ENCODE peak calls at places on chromosomes 3 and 15, in eight cellular contexts. Q is pancreas, Y is Karpas-422, E is mammary epithelial cell, X is Panc1, K is sigmoid colon, M is HCT116, N is lower lobe of right lung. J is an unnamed sample.

GRCh38 chr15:29920515-29920914 is 98.2 kb upstream of the TJP1 start:
- DNase-seq in Q (peak; percentile 63), Y (no peak), E (peak; percentile 86), X (no peak), K (no peak), M (peak; percentile 68), N (peak; percentile 64), J (no peak)

GRCh38 chr15:75647370-75648155 is at the start of gene SNX33:
- DNase-seq in Q (peak; percentile 84), Y (no peak), E (peak; percentile 84), X (no peak), K (peak; percentile 94), M (no peak), N (peak; percentile 86), J (peak; percentile 92)

GRCh38 chr3:111737056-111737711 is 121.9 kb upstream of the PHLDB2 start:
- DNase-seq in Q (peak; percentile 31), Y (no peak), E (no peak), X (no peak), K (no peak), M (no peak), N (no peak), J (no peak)

GRCh38 chr15:41971893-41972340 is 440 bp downstream of the EHD4 start:
- DNase-seq in Q (peak; percentile 51), Y (no peak), E (no peak), X (no peak), K (no peak), M (no peak), N (no peak), J (peak; percentile 56)

GRCh38 chr3:60086811-60087210 is 1037.0 kb upstream of the CFAP20DC start:
- DNase-seq in Q (no peak), Y (no peak), E (peak; percentile 16), X (no peak), K (no peak), M (peak; percentile 32), N (no peak), J (no peak)

GRCh38 chr15:35293353-35294130 is 208.4 kb upstream of the NANOGP8 start:
- DNase-seq in Q (no peak), Y (no peak), E (peak; percentile 42), X (no peak), K (no peak), M (peak; percentile 86), N (no peak), J (peak; percentile 38)

GRCh38 chr15:74461847-74462511 is 1.0 kb upstream of the UBL7 start:
- DNase-seq in Q (no peak), Y (peak; percentile 45), E (no peak), X (no peak), K (no peak), M (no peak), N (no peak), J (peak; percentile 29)

GRCh38 chr3:154745925-154746324 is 315.9 kb upstream of the GPR149 start:
- DNase-seq in Q (no peak), Y (no peak), E (no peak), X (no peak), K (no peak), M (no peak), N (no peak), J (no peak)

GRCh38 chr3:14441240-14441919 is 39.0 kb downstream of the SLC6A6 start:
- DNase-seq in Q (no peak), Y (no peak), E (peak; percentile 34), X (no peak), K (no peak), M (no peak), N (no peak), J (peak; percentile 33)

GRCh38 chr3:31770822-31771326 is 210.2 kb downstream of the OSBPL10 start:
- DNase-seq in Q (no peak), Y (no peak), E (peak; percentile 34), X (no peak), K (no peak), M (no peak), N (no peak), J (peak; percentile 23)

GRCh38 chr3:20154928-20155327 is 31.1 kb downstream of the SGO1 start:
- DNase-seq in Q (no peak), Y (no peak), E (no peak), X (no peak), K (no peak), M (no peak), N (no peak), J (no peak)

GRCh38 chr3:17469520-17469919 is 272.9 kb downstream of the TBC1D5 start:
- DNase-seq in Q (no peak), Y (no peak), E (no peak), X (no peak), K (no peak), M (no peak), N (no peak), J (peak; percentile 10)

GRCh38 chr15:63052128-63052826 is 9.7 kb downstream of the TPM1 start:
- DNase-seq in Q (no peak), Y (no peak), E (no peak), X (no peak), K (no peak), M (no peak), N (no peak), J (no peak)

GRCh38 chr3:52682016-52682415 is 3.7 kb downstream of the PBRM1 start:
- DNase-seq in Q (no peak), Y (no peak), E (peak; percentile 69), X (no peak), K (no peak), M (peak; percentile 38), N (no peak), J (peak; percentile 81)

GRCh38 chr3:109351231-109351630 is 13.9 kb upstream of the DPPA4 start:
- DNase-seq in Q (no peak), Y (no peak), E (no peak), X (no peak), K (no peak), M (no peak), N (no peak), J (no peak)

GRCh38 chr3:161454615-161455014 is 42.0 kb upstream of the OTOL1 start:
- DNase-seq in Q (no peak), Y (no peak), E (no peak), X (no peak), K (no peak), M (no peak), N (no peak), J (no peak)

GRCh38 chr15:67303490-67304363 is 49.1 kb downstream of the IQCH start:
- DNase-seq in Q (peak; percentile 17), Y (peak; percentile 61), E (peak; percentile 23), X (peak; percentile 10), K (no peak), M (peak; percentile 42), N (no peak), J (peak; percentile 41)

GRCh38 chr15:77944002-77944867 is 133.3 kb downstream of the TBC1D2B start:
- DNase-seq in Q (peak; percentile 82), Y (peak; percentile 43), E (peak; percentile 52), X (no peak), K (peak; percentile 93), M (peak; percentile 13), N (peak; percentile 90), J (peak; percentile 73)

GRCh38 chr15:100115711-100116090 is 226.1 kb downstream of the ADAMTS17 start:
- DNase-seq in Q (no peak), Y (no peak), E (peak; percentile 58), X (no peak), K (no peak), M (no peak), N (no peak), J (no peak)

GRCh38 chr3:107117922-107118576 is 259.2 kb upstream of the CCDC54 start:
- DNase-seq in Q (no peak), Y (peak; percentile 72), E (peak; percentile 41), X (peak; percentile 10), K (no peak), M (peak; percentile 59), N (no peak), J (peak; percentile 89)

GRCh38 chr3:156605686-156606605 is 51.0 kb upstream of the SSR3 start:
- DNase-seq in Q (peak; percentile 31), Y (no peak), E (peak; percentile 40), X (no peak), K (peak; percentile 71), M (no peak), N (peak; percentile 86), J (peak; percentile 86)

GRCh38 chr3:50554553-50554952 is 13.0 kb downstream of the C3orf18 start:
- DNase-seq in Q (no peak), Y (no peak), E (no peak), X (no peak), K (no peak), M (no peak), N (no peak), J (no peak)

GRCh38 chr3:140152851-140153640 is 218.1 kb downstream of the CLSTN2 start:
- DNase-seq in Q (no peak), Y (no peak), E (no peak), X (no peak), K (no peak), M (no peak), N (peak; percentile 48), J (no peak)

GRCh38 chr15:81309647-81310460 is 14.1 kb downstream of the STARD5 start:
- DNase-seq in Q (no peak), Y (no peak), E (no peak), X (no peak), K (no peak), M (no peak), N (no peak), J (no peak)
- H3K36me3 ChIP-seq in Q (peaks cover 13% of the 10 kb centered on the region), Y (no peaks in the 10 kb centered on the region), E (peaks cover 10% of the 10 kb centered on the region), X (no peaks in the 10 kb centered on the region), K (no peaks in the 10 kb centered on the region), M (no peaks in the 10 kb centered on the region), N (peaks cover 66% of the 10 kb centered on the region), J (peaks cover 9% of the 10 kb centered on the region)

GRCh38 chr3:194474675-194475074 is 12.1 kb downstream of the ATP13A3 start:
- DNase-seq in Q (no peak), Y (no peak), E (no peak), X (no peak), K (no peak), M (no peak), N (no peak), J (peak; percentile 28)
- H3K4me1 ChIP-seq in Q (peaks cover 17% of the 10 kb centered on the region), Y (peaks cover 73% of the 10 kb centered on the region), E (peaks cover 6% of the 10 kb centered on the region), X (peaks cover 9% of the 10 kb centered on the region), K (peaks cover 5% of the 10 kb centered on the region), M (no peaks in the 10 kb centered on the region), N (peaks cover 5% of the 10 kb centered on the region), J (peaks cover 56% of the 10 kb centered on the region)

DNA sequence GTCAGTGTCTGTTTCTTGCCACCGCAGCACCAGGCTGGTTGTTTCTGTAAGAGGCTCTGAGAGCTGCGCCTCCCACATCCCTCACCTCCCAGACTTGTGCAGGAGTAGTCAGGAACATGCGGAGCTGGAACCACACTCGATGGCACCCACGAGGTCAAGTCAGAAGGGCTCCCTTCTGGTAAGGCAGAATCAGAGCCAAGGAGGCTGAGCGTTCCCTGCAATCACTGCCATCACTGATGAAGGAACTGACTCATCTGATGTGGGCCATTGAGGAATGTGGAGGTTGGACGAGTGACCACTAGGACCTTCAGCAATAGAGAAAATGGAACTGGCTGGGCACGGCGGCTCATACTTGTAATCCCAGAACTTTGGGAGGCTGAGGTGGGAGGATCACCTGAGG is 35.7 kb upstream of the BLM start:
- DNase-seq in Q (no peak), Y (no peak), E (peak; percentile 80), X (no peak), K (peak; percentile 65), M (no peak), N (no peak), J (peak; percentile 67)
- H3K36me3 ChIP-seq in Q (no peaks in the 10 kb centered on the region), Y (no peaks in the 10 kb centered on the region), E (no peaks in the 10 kb centered on the region), X (no peaks in the 10 kb centered on the region), K (no peaks in the 10 kb centered on the region), M (no peaks in the 10 kb centered on the region), N (no peaks in the 10 kb centered on the region), J (no peaks in the 10 kb centered on the region)

DNA sequence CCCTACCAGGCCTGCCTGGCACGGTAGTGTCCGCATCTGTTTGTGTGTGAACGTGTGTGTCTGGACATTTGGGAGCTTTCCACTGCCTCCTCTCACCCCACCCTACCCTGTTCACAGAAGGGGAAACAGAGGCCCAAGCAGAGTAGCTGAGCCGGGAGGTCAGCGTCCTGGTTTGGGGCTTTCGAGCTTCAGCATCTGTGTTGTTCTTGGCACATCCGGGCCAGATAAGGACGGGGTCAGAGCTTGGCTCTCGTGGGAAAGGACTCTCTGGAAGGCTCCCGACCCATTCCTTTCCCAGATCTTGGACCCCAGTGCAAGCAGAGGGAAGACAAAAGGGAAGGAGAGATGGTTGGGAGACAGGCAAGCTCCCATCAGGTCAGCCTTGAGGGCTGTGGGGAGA is 6.3 kb upstream of the PTH1R start:
- DNase-seq in Q (no peak), Y (no peak), E (no peak), X (no peak), K (no peak), M (no peak), N (no peak), J (no peak)
- H3K4me1 ChIP-seq in Q (peaks cover 2% of the 10 kb centered on the region), Y (no peaks in the 10 kb centered on the region), E (no peaks in the 10 kb centered on the region), X (no peaks in the 10 kb centered on the region), K (peaks cover 38% of the 10 kb centered on the region), M (no peaks in the 10 kb centered on the region), N (peaks cover 25% of the 10 kb centered on the region), J (peaks cover 34% of the 10 kb centered on the region)